ENCODE peak calls at places on chromosome 18, in four cellular contexts. One of them, this sample, is unnamed.

GRCh38 chr18:23307567-23308295 is 145.4 kb upstream of the RIOK3 start:
- DNase-seq in AG04449: no peak
- DNase-seq in ovary: no peak
- DNase-seq in fibroblast of pulmonary artery: peak; percentile 53
- DNase-seq in this sample: peak; percentile 73

GRCh38 chr18:29661924-29662323 is 1380.6 kb downstream of the DSC3 start:
- DNase-seq in AG04449: no peak
- DNase-seq in ovary: no peak
- DNase-seq in fibroblast of pulmonary artery: no peak
- DNase-seq in this sample: no peak

GRCh38 chr18:9366126-9366714 is 31.6 kb downstream of the TWSG1 start:
- DNase-seq in AG04449: no peak
- DNase-seq in ovary: no peak
- DNase-seq in fibroblast of pulmonary artery: peak; percentile 62
- DNase-seq in this sample: peak; percentile 70

GRCh38 chr18:10051877-10052631 is 138.2 kb downstream of the VAPA start:
- DNase-seq in AG04449: no peak
- DNase-seq in ovary: no peak
- DNase-seq in fibroblast of pulmonary artery: peak; percentile 92
- DNase-seq in this sample: peak; percentile 51

GRCh38 chr18:62526098-62527025 is 3.5 kb downstream of the ZCCHC2 start:
- DNase-seq in AG04449: no peak
- DNase-seq in ovary: peak; percentile 88
- DNase-seq in fibroblast of pulmonary artery: peak; percentile 73
- DNase-seq in this sample: peak; percentile 83

GRCh38 chr18:58845913-58846312 is 18.8 kb upstream of the ZNF532 start:
- DNase-seq in AG04449: no peak
- DNase-seq in ovary: no peak
- DNase-seq in fibroblast of pulmonary artery: no peak
- DNase-seq in this sample: no peak

GRCh38 chr18:7017013-7017412 is 100.6 kb downstream of the LAMA1 start:
- DNase-seq in AG04449: no peak
- DNase-seq in ovary: no peak
- DNase-seq in fibroblast of pulmonary artery: no peak
- DNase-seq in this sample: no peak

GRCh38 chr18:49638209-49638785 is 76.4 kb downstream of the LIPG start:
- DNase-seq in AG04449: no peak
- DNase-seq in ovary: no peak
- DNase-seq in fibroblast of pulmonary artery: no peak
- DNase-seq in this sample: no peak

GRCh38 chr18:22525313-22525712 is 107.6 kb upstream of the CTAGE1 start:
- DNase-seq in AG04449: no peak
- DNase-seq in ovary: no peak
- DNase-seq in fibroblast of pulmonary artery: no peak
- DNase-seq in this sample: no peak

GRCh38 chr18:3162181-3162580 is 57.6 kb downstream of the MYOM1 start:
- DNase-seq in AG04449: no peak
- DNase-seq in ovary: no peak
- DNase-seq in fibroblast of pulmonary artery: no peak
- DNase-seq in this sample: peak; percentile 58

GRCh38 chr18:959854-960253 is 55.2 kb downstream of the ADCYAP1 start:
- DNase-seq in AG04449: no peak
- DNase-seq in ovary: no peak
- DNase-seq in fibroblast of pulmonary artery: peak; percentile 6
- DNase-seq in this sample: no peak

GRCh38 chr18:41982942-41983660 is 28.1 kb downstream of the PIK3C3 start:
- DNase-seq in AG04449: no peak
- DNase-seq in ovary: no peak
- DNase-seq in fibroblast of pulmonary artery: no peak
- DNase-seq in this sample: peak; percentile 1

GRCh38 chr18:48553236-48553635 is 14.4 kb downstream of the CTIF start:
- DNase-seq in AG04449: no peak
- DNase-seq in ovary: no peak
- DNase-seq in fibroblast of pulmonary artery: no peak
- DNase-seq in this sample: peak; percentile 58

GRCh38 chr18:658947-659533 is 1.6 kb downstream of the TYMS start:
- DNase-seq in AG04449: no peak
- DNase-seq in ovary: no peak
- DNase-seq in fibroblast of pulmonary artery: no peak
- DNase-seq in this sample: no peak

GRCh38 chr18:56139792-56140254 is 498.6 kb downstream of the TXNL1 start:
- DNase-seq in AG04449: peak; percentile 74
- DNase-seq in ovary: peak; percentile 54
- DNase-seq in fibroblast of pulmonary artery: peak; percentile 46
- DNase-seq in this sample: no peak

GRCh38 chr18:78893396-78894305 is 86.0 kb upstream of the SALL3 start:
- DNase-seq in AG04449: no peak
- DNase-seq in ovary: no peak
- DNase-seq in fibroblast of pulmonary artery: no peak
- DNase-seq in this sample: no peak

GRCh38 chr18:3411854-3412268 is 38.1 kb upstream of the TGIF1 start:
- DNase-seq in AG04449: no peak
- DNase-seq in ovary: peak; percentile 26
- DNase-seq in fibroblast of pulmonary artery: no peak
- DNase-seq in this sample: no peak

GRCh38 chr18:44423826-44424225 is 256.9 kb upstream of the SETBP1 start:
- DNase-seq in AG04449: no peak
- DNase-seq in ovary: no peak
- DNase-seq in fibroblast of pulmonary artery: no peak
- DNase-seq in this sample: no peak

GRCh38 chr18:42351455-42351854 is 396.4 kb downstream of the PIK3C3 start:
- DNase-seq in AG04449: no peak
- DNase-seq in ovary: no peak
- DNase-seq in fibroblast of pulmonary artery: no peak
- DNase-seq in this sample: no peak

GRCh38 chr18:22493255-22493654 is 75.5 kb upstream of the CTAGE1 start:
- DNase-seq in AG04449: no peak
- DNase-seq in ovary: no peak
- DNase-seq in fibroblast of pulmonary artery: no peak
- DNase-seq in this sample: no peak

GRCh38 chr18:47949197-47949596 is 18.7 kb upstream of the SMAD2 start:
- DNase-seq in AG04449: no peak
- DNase-seq in ovary: no peak
- DNase-seq in fibroblast of pulmonary artery: peak; percentile 42
- DNase-seq in this sample: no peak

GRCh38 chr18:31400191-31400590 is 23.6 kb downstream of the DSG4 start:
- DNase-seq in AG04449: no peak
- DNase-seq in ovary: no peak
- DNase-seq in fibroblast of pulmonary artery: no peak
- DNase-seq in this sample: no peak

GRCh38 chr18:49763590-49763989 is 49.7 kb downstream of the ACAA2 start:
- DNase-seq in AG04449: no peak
- DNase-seq in ovary: no peak
- DNase-seq in fibroblast of pulmonary artery: no peak
- DNase-seq in this sample: no peak

GRCh38 chr18:9135912-9136314 is 668 bp upstream of the ANKRD12 start:
- DNase-seq in AG04449: no peak
- DNase-seq in ovary: no peak
- DNase-seq in fibroblast of pulmonary artery: peak; percentile 30
- DNase-seq in this sample: peak; percentile 44

GRCh38 chr18:42264467-42264866 is 309.4 kb downstream of the PIK3C3 start:
- DNase-seq in AG04449: no peak
- DNase-seq in ovary: no peak
- DNase-seq in fibroblast of pulmonary artery: no peak
- DNase-seq in this sample: no peak

GRCh38 chr18:63878343-63878742 is 9.2 kb upstream of the SERPINB2 start:
- DNase-seq in AG04449: no peak
- DNase-seq in ovary: no peak
- DNase-seq in fibroblast of pulmonary artery: peak; percentile 48
- DNase-seq in this sample: peak; percentile 40

GRCh38 chr18:35099911-35100310 is 58.7 kb downstream of the MAPRE2 start:
- DNase-seq in AG04449: no peak
- DNase-seq in ovary: no peak
- DNase-seq in fibroblast of pulmonary artery: peak; percentile 31
- DNase-seq in this sample: no peak

GRCh38 chr18:46173393-46174316 is 69.5 kb downstream of the HAUS1 start:
- DNase-seq in AG04449: peak; percentile 63
- DNase-seq in ovary: peak; percentile 89
- DNase-seq in fibroblast of pulmonary artery: peak; percentile 93
- DNase-seq in this sample: peak; percentile 92

GRCh38 chr18:26685438-26686173 is 137.3 kb upstream of the KCTD1 start:
- DNase-seq in AG04449: no peak
- DNase-seq in ovary: no peak
- DNase-seq in fibroblast of pulmonary artery: no peak
- DNase-seq in this sample: no peak

DNA sequence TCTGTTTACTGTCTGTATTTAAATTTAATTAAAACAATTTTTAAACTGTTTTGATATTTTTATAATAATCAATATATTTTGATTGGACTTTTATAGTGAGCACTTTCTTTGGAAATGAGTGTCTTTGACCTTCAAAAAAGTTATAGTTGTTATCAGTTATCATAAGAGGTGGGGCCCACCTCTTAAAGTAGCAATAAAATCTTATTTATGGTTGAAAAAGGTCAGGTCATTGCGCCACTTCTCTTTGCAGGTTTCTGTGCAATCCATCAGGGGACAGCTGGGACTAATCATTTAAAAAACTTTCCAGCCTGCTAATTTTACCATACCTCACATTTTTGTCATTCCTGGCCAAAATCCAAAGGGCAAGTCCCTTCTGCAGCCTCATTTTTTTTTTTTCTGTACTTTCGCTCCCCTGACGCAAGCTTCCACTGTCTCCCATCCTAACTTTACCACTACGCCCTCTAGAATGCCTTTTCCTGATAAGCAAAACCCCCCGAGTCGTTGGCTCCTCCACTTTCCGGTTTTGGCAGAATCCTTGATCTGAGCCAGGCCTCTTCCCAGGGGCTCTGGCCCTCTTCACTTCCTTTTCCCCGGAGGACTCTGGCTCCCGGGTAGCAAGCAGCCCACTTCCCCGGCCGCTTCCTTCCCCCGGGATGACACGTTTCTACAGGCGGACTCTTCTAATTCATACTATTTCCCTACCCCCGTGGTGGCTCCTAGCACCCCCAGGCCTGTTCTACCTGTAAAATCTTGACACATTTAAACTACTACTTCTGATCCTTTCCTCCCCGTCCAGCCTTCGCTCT is 1.1 kb upstream of the SEH1L start:
- DNase-seq in AG04449: peak; percentile 75
- DNase-seq in ovary: peak; percentile 64
- DNase-seq in fibroblast of pulmonary artery: peak; percentile 97
- DNase-seq in this sample: peak; percentile 69
- TF ChIP-seq CTCF in AG04449: no peak
- TF ChIP-seq CTCF in ovary: no peak
- TF ChIP-seq CTCF in fibroblast of pulmonary artery: peak; percentile 6
- TF ChIP-seq CTCF in this sample: no peak

DNA sequence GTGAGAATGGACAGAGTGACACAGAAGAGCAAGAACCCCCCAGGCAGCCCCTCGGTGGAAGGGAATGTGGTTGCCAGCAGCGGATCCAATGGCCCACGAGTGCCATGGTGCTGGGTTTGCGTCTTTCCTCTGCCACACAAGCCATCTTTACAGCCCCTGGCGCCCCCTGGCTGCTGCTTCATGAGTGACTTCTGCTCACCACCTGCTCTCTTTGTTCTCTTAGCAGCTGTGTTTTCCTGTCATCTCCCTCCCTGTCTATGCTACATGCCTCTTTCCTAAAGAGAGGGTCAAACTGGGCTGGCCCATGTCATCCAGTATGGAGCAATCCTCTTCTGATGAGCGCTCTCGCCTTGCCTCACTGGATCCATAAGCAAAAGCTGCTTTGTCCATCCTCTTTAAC is 300.0 kb upstream of the SMIM21 start:
- DNase-seq in AG04449: no peak
- DNase-seq in ovary: peak; percentile 19
- DNase-seq in fibroblast of pulmonary artery: peak; percentile 29
- DNase-seq in this sample: peak; percentile 69
- TF ChIP-seq CTCF in AG04449: peak; percentile 58
- TF ChIP-seq CTCF in ovary: no peak
- TF ChIP-seq CTCF in fibroblast of pulmonary artery: peak; percentile 50
- TF ChIP-seq CTCF in this sample: peak; percentile 45

DNA sequence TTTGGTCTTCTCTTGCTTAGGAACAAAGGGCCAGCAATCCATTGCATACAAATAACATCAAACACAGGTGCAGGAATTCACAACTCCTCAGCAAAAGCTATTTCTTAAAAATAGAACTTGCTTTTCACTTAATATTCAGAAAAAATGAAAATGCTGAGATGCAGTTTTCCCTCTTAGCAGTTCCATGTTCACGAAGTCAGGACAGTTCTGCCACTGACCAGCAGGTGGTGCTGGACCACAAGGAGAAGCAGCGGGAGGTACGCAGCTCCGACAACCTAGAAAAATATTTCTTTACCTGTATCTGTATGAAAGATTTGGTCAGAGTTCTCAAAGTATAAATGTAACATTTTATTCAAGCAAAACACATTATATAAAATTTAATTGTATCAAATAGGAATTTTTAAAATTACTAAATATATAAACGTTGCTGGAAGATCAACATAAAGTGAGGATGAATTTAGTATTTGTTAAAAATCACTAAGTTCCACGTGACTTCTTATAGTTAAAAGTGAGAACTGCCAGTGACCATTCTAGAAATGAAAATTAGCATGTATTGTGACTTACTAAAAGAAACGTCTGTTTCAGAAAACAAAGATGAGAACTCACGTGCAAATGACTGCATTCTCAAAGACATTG is 48.8 kb downstream of the ADNP2 start:
- DNase-seq in AG04449: peak; percentile 10
- DNase-seq in ovary: peak; percentile 83
- DNase-seq in fibroblast of pulmonary artery: peak; percentile 85
- DNase-seq in this sample: peak; percentile 74
- TF ChIP-seq CTCF in AG04449: peak; percentile 89
- TF ChIP-seq CTCF in ovary: peak; percentile 76
- TF ChIP-seq CTCF in fibroblast of pulmonary artery: peak; percentile 100
- TF ChIP-seq CTCF in this sample: peak; percentile 92

GRCh38 chr18:76844144-76844543 is 21.8 kb downstream of the ZNF236 start:
- DNase-seq in AG04449: no peak
- DNase-seq in ovary: no peak
- DNase-seq in fibroblast of pulmonary artery: no peak
- DNase-seq in this sample: no peak

GRCh38 chr18:76850112-76850511 is 27.8 kb downstream of the ZNF236 start:
- DNase-seq in AG04449: no peak
- DNase-seq in ovary: no peak
- DNase-seq in fibroblast of pulmonary artery: no peak
- DNase-seq in this sample: no peak

GRCh38 chr18:76844742-76845477 is 22.6 kb downstream of the ZNF236 start:
- DNase-seq in AG04449: no peak
- DNase-seq in ovary: no peak
- DNase-seq in fibroblast of pulmonary artery: no peak
- DNase-seq in this sample: no peak

GRCh38 chr18:76846217-76846616 is 23.9 kb downstream of the ZNF236 start:
- DNase-seq in AG04449: no peak
- DNase-seq in ovary: no peak
- DNase-seq in fibroblast of pulmonary artery: no peak
- DNase-seq in this sample: no peak

GRCh38 chr18:76847926-76848325 is 25.6 kb downstream of the ZNF236 start:
- DNase-seq in AG04449: no peak
- DNase-seq in ovary: no peak
- DNase-seq in fibroblast of pulmonary artery: no peak
- DNase-seq in this sample: peak; percentile 13
- TF ChIP-seq CTCF in AG04449: no peak
- TF ChIP-seq CTCF in ovary: no peak
- TF ChIP-seq CTCF in fibroblast of pulmonary artery: peak; percentile 20
- TF ChIP-seq CTCF in this sample: no peak

GRCh38 chr18:11728247-11728646 is 39.2 kb downstream of the GNAL start:
- DNase-seq in AG04449: no peak
- DNase-seq in ovary: no peak
- DNase-seq in fibroblast of pulmonary artery: peak; percentile 25
- DNase-seq in this sample: peak; percentile 59
- TF ChIP-seq CTCF in AG04449: peak; percentile 2
- TF ChIP-seq CTCF in ovary: no peak
- TF ChIP-seq CTCF in fibroblast of pulmonary artery: peak; percentile 18
- TF ChIP-seq CTCF in this sample: peak; percentile 41